ENCODE peak calls at places on chromosome 6, in four cellular contexts. One of them, this sample, is unnamed.

GRCh38 chr6:35718911-35719381 is 17.9 kb upstream of the ARMC12 start:
- DNase-seq in K562: no peak
- DNase-seq in GM12878: no peak
- DNase-seq in IMR-90: no peak
- DNase-seq in this sample: no peak

GRCh38 chr6:156946370-156946936 is 169.3 kb downstream of the ARID1B start:
- DNase-seq in K562: no peak
- DNase-seq in IMR-90: no peak
- DNase-seq in GM12878: no peak
- DNase-seq in this sample: no peak

GRCh38 chr6:25130518-25130917 is 148.7 kb upstream of the CARMIL1 start:
- DNase-seq in GM12878: no peak
- DNase-seq in K562: no peak
- DNase-seq in IMR-90: no peak
- DNase-seq in this sample: no peak

GRCh38 chr6:166440729-166441128 is 58.0 kb upstream of the MPC1 start:
- DNase-seq in GM12878: no peak
- DNase-seq in K562: no peak
- DNase-seq in IMR-90: no peak
- DNase-seq in this sample: no peak

GRCh38 chr6:131917318-131917717 is 33.9 kb downstream of the CCN2 start:
- DNase-seq in IMR-90: no peak
- DNase-seq in K562: no peak
- DNase-seq in GM12878: no peak
- DNase-seq in this sample: no peak

GRCh38 chr6:87851674-87852260 is 149.7 kb upstream of the AKIRIN2 start:
- DNase-seq in IMR-90: no peak
- DNase-seq in K562: no peak
- DNase-seq in GM12878: no peak
- DNase-seq in this sample: no peak

GRCh38 chr6:137033828-137034227 is 10.9 kb downstream of the IL20RA start:
- DNase-seq in GM12878: peak
- DNase-seq in IMR-90: no peak
- DNase-seq in K562: no peak
- DNase-seq in this sample: no peak

GRCh38 chr6:74073896-74074295 is 377.9 kb downstream of the CD109 start:
- DNase-seq in GM12878: no peak
- DNase-seq in IMR-90: peak
- DNase-seq in K562: no peak
- DNase-seq in this sample: no peak

GRCh38 chr6:43628392-43629103 is 516 bp downstream of the GTPBP2 start:
- DNase-seq in GM12878: no peak
- DNase-seq in K562: peak
- DNase-seq in IMR-90: peak
- DNase-seq in this sample: peak
- TF ChIP-seq ELK1 in GM12878: no peak
- TF ChIP-seq ELK1 in K562: no peak
- TF ChIP-seq ELK1 in IMR-90: no peak
- TF ChIP-seq ELK1 in this sample: no peak

DNA sequence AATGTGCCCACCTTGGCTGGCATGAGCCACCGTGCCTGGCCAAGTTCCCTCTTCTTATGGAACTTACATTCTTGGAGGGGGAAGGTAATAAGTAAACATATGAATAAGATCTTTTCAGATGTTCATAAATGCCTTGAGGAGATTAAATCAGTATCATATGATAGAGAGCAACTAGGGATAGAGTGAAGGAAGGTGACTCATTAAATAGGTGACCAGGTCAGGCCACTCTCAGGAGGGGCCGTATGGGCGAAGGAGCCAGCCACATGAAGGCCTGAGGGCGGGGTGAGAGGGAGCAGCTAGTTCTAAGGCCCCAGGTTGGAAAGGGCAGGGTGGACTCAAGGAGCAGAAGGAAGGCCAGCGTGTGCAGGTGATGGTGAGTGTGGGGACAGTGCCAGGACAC is 91.1 kb downstream of the UST start:
- DNase-seq in IMR-90: no peak
- DNase-seq in K562: no peak
- DNase-seq in GM12878: no peak
- DNase-seq in this sample: no peak
- TF ChIP-seq BHLHE40 in IMR-90: no peak
- TF ChIP-seq BHLHE40 in K562: no peak
- TF ChIP-seq BHLHE40 in GM12878: no peak
- TF ChIP-seq BHLHE40 in this sample: no peak

GRCh38 chr6:37960139-37960935 is 140.8 kb downstream of the ZFAND3 start:
- DNase-seq in GM12878: peak
- DNase-seq in IMR-90: no peak
- DNase-seq in K562: no peak
- DNase-seq in this sample: no peak
- TF ChIP-seq ELK1 in GM12878: no peak
- TF ChIP-seq ELK1 in IMR-90: no peak
- TF ChIP-seq ELK1 in K562: no peak
- TF ChIP-seq ELK1 in this sample: no peak

DNA sequence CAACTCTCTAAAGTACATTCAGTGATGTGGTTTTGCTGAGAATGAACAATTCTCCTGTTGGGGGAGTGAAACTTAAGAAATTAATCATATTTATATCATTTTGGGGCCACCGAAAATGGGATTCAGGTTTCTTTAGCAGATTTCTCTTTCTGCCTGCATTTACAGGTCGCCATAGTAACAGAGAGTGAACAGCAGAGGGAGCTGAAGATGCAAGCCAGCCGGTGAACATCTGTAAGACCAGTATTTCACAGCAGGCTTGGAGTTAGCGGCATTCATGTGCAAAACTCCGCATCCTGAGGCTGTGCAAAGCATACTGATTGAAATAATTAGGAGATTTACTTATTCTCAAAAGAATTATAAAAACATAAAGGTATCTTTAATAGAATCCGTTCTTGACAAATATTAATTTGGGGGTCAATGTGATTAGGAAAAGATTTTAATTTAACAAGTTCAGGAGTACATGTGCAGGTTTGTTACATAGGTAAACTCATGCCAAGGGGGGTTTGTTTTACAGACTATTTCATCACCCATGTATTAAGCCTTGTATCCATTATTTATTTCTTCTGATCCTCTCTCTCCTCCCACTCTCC is 17.9 kb upstream of the HSF2 start:
- DNase-seq in IMR-90: peak
- DNase-seq in GM12878: peak
- DNase-seq in K562: peak
- DNase-seq in this sample: peak
- TF ChIP-seq BHLHE40 in IMR-90: no peak
- TF ChIP-seq BHLHE40 in GM12878: no peak
- TF ChIP-seq BHLHE40 in K562: no peak
- TF ChIP-seq BHLHE40 in this sample: no peak

GRCh38 chr6:42428326-42429041 is 23.2 kb downstream of the TRERF1 start:
- DNase-seq in IMR-90: peak
- DNase-seq in GM12878: no peak
- DNase-seq in K562: no peak
- DNase-seq in this sample: no peak
- TF ChIP-seq ELK1 in IMR-90: no peak
- TF ChIP-seq ELK1 in GM12878: no peak
- TF ChIP-seq ELK1 in K562: no peak
- TF ChIP-seq ELK1 in this sample: no peak

This sample was measured in A549.